ENCODE peak calls at places on chromosomes 6 and 20, in four cellular contexts. W, J, Y and A are unnamed samples.

GRCh38 chr20:50278684-50279531 is 88.3 kb downstream of the CEBPB start:
- DNase-seq in Y (no peak), W (peak), J (peak), A (peak)

GRCh38 chr20:24761220-24762065 is 187.6 kb upstream of the CST7 start:
- DNase-seq in J (no peak), Y (no peak), W (no peak), A (no peak)

GRCh38 chr20:11103866-11104265 is 430.1 kb upstream of the JAG1 start:
- DNase-seq in Y (no peak), W (no peak), J (no peak), A (no peak)

GRCh38 chr20:23180451-23180921 is 94.4 kb upstream of the CD93 start:
- DNase-seq in Y (no peak), W (peak), J (no peak), A (no peak)

GRCh38 chr20:17504898-17505663 is 26.1 kb downstream of the BFSP1 start:
- DNase-seq in Y (peak), J (peak), W (peak), A (peak)

GRCh38 chr6:157269261-157269794 is 54.0 kb downstream of the TMEM242 start:
- DNase-seq in J (peak), Y (peak), W (peak), A (peak)

GRCh38 chr20:62367136-62367482 is at the start of gene LAMA5:
- DNase-seq in J (no peak), Y (no peak), W (peak), A (no peak)

GRCh38 chr20:2521369-2522305 is 12.9 kb upstream of the ZNF343 start:
- DNase-seq in J (no peak), W (peak), Y (peak), A (no peak)

GRCh38 chr20:22106308-22106938 is 401.0 kb downstream of the PAX1 start:
- DNase-seq in J (no peak), Y (peak), W (no peak), A (no peak)

GRCh38 chr6:159842035-159842434 is 42.0 kb downstream of the PNLDC1 start:
- DNase-seq in W (no peak), Y (no peak), J (no peak), A (no peak)

GRCh38 chr6:33008944-33009861 is at the start of gene HLA-DOA:
- DNase-seq in Y (peak), W (no peak), J (no peak), A (no peak)

GRCh38 chr6:148530394-148530923 is 187.8 kb downstream of the SASH1 start:
- DNase-seq in Y (peak), J (no peak), W (no peak), A (no peak)

GRCh38 chr6:40959781-40960327 is 79.2 kb downstream of the UNC5CL start:
- DNase-seq in Y (no peak), W (no peak), J (no peak), A (no peak)

GRCh38 chr20:36399969-36400545 is 93.9 kb downstream of the DLGAP4 start:
- DNase-seq in J (no peak), W (no peak), Y (no peak), A (no peak)
- H3K4me3 ChIP-seq in J (no peak), W (no peak), Y (no peak), A (no peak)

DNA sequence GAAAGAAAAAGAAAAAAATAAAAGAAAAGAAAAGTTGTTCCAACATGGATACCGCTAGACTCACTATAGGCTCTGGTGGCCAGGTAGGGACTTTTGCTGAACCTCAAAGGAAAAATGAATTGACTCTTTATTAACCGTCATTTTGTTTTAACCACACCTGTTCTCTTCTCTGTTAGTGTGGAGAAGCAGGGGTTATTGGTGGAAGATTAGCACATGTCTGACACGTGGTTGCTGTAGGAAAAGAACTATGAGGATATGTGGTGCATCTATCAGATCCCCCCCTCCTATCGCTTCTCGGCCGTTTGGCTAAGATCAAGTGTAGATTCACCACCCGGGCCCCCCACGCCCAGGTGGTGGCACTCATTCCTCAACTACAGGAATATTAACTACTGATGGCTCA is 212.4 kb upstream of the ZNF184 start:
- DNase-seq in J (no peak), W (no peak), Y (no peak), A (no peak)
- TF ChIP-seq CTCF in J (no peak), W (no peak), Y (no peak), A (no peak)

GRCh38 chr6:10535198-10535597 is 14.0 kb downstream of the GCNT2 start:
- DNase-seq in J (no peak), Y (no peak), W (no peak), A (no peak)
- H3K4me3 ChIP-seq in J (no peak), Y (no peak), W (no peak), A (no peak)

GRCh38 chr6:144317736-144318135 is 32.6 kb downstream of the UTRN start:
- DNase-seq in Y (peak), W (no peak), J (no peak), A (no peak)

GRCh38 chr6:144320746-144321145 is 35.6 kb downstream of the UTRN start:
- DNase-seq in J (no peak), Y (no peak), W (no peak), A (no peak)

GRCh38 chr6:144325232-144325631 is 40.1 kb downstream of the UTRN start:
- DNase-seq in J (no peak), W (no peak), Y (no peak), A (no peak)

GRCh38 chr6:144319193-144319592 is 34.1 kb downstream of the UTRN start:
- DNase-seq in W (no peak), J (no peak), Y (no peak), A (no peak)

GRCh38 chr6:144321839-144322591 is 36.9 kb downstream of the UTRN start:
- DNase-seq in Y (peak), J (no peak), W (no peak), A (no peak)
- TF ChIP-seq CTCF in Y (no peak), J (no peak), W (no peak), A (no peak)

DNA sequence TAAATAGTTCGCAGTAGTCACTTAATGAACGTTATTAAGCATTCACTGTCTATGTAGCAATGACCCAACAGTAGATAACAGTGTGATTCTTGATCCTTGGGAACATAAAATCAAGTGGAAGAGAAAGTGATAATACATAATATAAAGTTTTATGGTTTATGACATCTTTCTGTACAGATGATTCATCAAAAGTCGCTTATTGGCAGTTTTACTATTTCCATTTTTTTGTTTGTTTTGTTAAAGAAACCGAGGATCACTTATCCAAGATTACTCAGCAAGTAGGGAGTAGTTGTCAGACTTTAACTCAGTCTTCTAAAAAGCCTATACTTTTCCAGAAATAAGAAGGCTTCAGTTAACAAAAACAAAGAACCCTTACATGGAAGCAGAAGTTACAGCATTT is 260.8 kb downstream of the ZFAND3 start:
- DNase-seq in Y (peak), J (no peak), W (no peak), A (no peak)
- H3K4me3 ChIP-seq in Y (no peak), J (no peak), W (no peak), A (no peak)

GRCh38 chr6:34248198-34248726 is 544 bp downstream of the SMIM29 start:
- DNase-seq in J (no peak), W (peak), Y (no peak), A (peak)

GRCh38 chr6:34246249-34246562 is 2.6 kb downstream of the SMIM29 start:
- DNase-seq in Y (no peak), J (no peak), W (no peak), A (no peak)

GRCh38 chr6:34247481-34248197 is 1.2 kb downstream of the SMIM29 start:
- DNase-seq in Y (no peak), J (no peak), W (no peak), A (no peak)

GRCh38 chr6:34248727-34249468 is at the start of gene SMIM29:
- DNase-seq in W (peak), Y (peak), J (peak), A (peak)

GRCh38 chr6:34246563-34247391 is 2.0 kb downstream of the SMIM29 start:
- DNase-seq in J (no peak), W (peak), Y (peak), A (no peak)
- TF ChIP-seq CTCF in J (no peak), W (peak), Y (peak), A (peak)

DNA sequence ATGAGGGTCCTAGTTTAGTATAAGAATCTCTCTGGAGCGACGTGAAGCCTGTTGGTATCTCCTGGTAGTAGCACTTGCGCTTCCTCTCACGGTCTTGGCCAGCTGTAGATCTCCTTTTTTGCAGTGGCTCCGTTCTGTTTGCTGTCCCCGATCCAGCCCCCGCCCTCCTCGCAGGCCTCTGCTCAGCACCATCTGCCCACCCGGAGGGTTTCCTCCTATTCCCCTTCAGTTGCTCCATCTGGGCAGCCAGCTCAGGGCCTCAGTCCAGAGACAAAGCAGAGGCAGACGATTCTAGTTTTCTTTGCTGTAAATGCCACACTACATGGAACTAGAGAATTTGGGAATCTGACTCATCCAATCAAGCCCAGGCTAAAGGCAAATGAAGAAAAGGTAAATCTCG is 126.6 kb downstream of the TIAM2 start:
- DNase-seq in J (no peak), W (no peak), Y (no peak), A (no peak)
- H3K4me3 ChIP-seq in J (no peak), W (peak), Y (no peak), A (no peak)

GRCh38 chr6:97586344-97586743 is 303.3 kb upstream of the MMS22L start:
- DNase-seq in W (no peak), Y (peak), J (no peak), A (no peak)
- TF ChIP-seq CTCF in W (peak), Y (peak), J (no peak), A (no peak)

DNA sequence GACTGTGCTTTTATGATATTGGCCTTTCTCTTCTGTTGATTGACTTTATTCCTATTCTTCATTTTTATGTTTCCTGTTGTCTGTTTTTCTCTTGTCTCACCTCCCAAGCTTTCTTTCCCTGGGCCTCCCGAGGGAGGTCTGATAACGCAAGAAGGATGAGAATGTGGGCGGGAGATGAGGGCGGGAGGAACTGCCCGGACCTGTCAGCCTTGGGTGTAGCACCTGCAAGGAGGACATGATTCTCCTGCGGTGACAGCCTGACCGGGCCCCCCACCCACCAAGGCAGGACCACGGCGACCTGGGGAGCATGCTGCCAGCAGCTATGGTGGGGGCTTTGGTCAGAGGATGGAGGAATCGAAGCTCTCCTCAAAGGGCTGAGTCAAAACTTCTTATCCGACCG is 86.9 kb downstream of the PLEKHG1 start:
- DNase-seq in Y (no peak), W (no peak), J (no peak), A (no peak)
- H3K4me3 ChIP-seq in Y (no peak), W (peak), J (no peak), A (no peak)

DNA sequence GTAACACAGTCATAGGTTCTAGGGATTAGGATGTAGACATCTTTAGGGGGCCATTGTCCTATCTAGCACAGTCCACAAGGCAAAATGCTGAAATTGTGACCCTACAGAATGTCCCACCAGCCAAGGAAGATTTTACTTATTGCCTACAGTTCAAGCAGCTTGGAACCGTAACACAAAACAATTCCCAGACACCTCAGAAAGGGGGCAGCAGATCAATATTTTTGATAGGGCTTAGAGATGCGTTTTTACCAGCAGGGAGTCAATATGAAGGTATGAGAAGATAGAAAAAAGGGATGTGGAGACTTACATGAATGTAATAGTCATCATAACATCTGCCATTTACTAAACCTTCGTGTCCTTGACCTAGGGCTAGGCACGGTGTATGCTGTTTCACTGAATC is 81.0 kb downstream of the TMEM170B start:
- DNase-seq in W (no peak), J (no peak), Y (peak), A (no peak)
- TF ChIP-seq CTCF in W (peak), J (no peak), Y (peak), A (no peak)